ENCODE peak calls at places on chromosomes 6 and 20, in seven cellular contexts. B is progenitor cell of endocrine pancreas, I is nephron progenitor cell, N is GM13977, O is mucosa of descending colon, V is endothelial cell, M is left ventricle myocardium inferior. G is an unnamed sample.

GRCh38 chr6:49151461-49151860 is 311.6 kb downstream of the MMUT start:
- DNase-seq in B (no peak), I (no peak), N (no peak), O (no peak), V (no peak), M (no peak), G (no peak)

GRCh38 chr6:105759015-105759414 is 327.1 kb upstream of the PRDM1 start:
- DNase-seq in B (no peak), I (no peak), N (no peak), O (no peak), V (no peak), M (no peak), G (no peak)

GRCh38 chr6:134631398-134631924 is 313.5 kb upstream of the SGK1 start:
- DNase-seq in B (no peak), I (no peak), N (no peak), O (no peak), V (no peak), M (no peak), G (no peak)

GRCh38 chr20:40431611-40432010 is 257.4 kb downstream of the MAFB start:
- DNase-seq in B (no peak), I (no peak), N (no peak), O (no peak), V (no peak), M (no peak), G (no peak)

GRCh38 chr6:161168281-161168891 is 105.5 kb downstream of the AGPAT4 start:
- DNase-seq in B (no peak), I (no peak), N (no peak), O (peak), V (no peak), M (no peak), G (no peak)

GRCh38 chr6:15420959-15421438 is 175.1 kb downstream of the JARID2 start:
- DNase-seq in B (no peak), I (no peak), N (peak), O (no peak), V (no peak), M (no peak), G (no peak)

GRCh38 chr20:16263582-16263981 is 309.7 kb downstream of the KIF16B start:
- DNase-seq in B (no peak), I (no peak), N (no peak), O (no peak), V (peak), M (no peak), G (no peak)

GRCh38 chr20:46359233-46359751 is 47.1 kb downstream of the ELMO2 start:
- DNase-seq in B (no peak), I (no peak), N (peak), O (no peak), V (no peak), M (no peak), G (no peak)

GRCh38 chr6:35663001-35663400 is 25.7 kb downstream of the FKBP5 start:
- DNase-seq in B (no peak), I (no peak), N (no peak), O (no peak), V (no peak), M (no peak), G (no peak)

GRCh38 chr6:134938896-134939295 is 11.0 kb downstream of the ALDH8A1 start:
- DNase-seq in B (no peak), I (no peak), N (peak), O (no peak), V (no peak), M (no peak), G (no peak)

GRCh38 chr6:1384549-1385128 is 4.7 kb upstream of the FOXF2 start:
- DNase-seq in B (no peak), I (peak), N (peak), O (no peak), V (no peak), M (no peak), G (no peak)

GRCh38 chr6:27136077-27136644 is 111.3 kb upstream of the PRSS16 start:
- DNase-seq in B (no peak), I (no peak), N (no peak), O (no peak), V (no peak), M (no peak), G (no peak)

GRCh38 chr20:22720206-22720605 is 135.8 kb upstream of the FOXA2 start:
- DNase-seq in B (no peak), I (no peak), N (no peak), O (no peak), V (no peak), M (no peak), G (no peak)

GRCh38 chr6:111418971-111419693 is 63.9 kb downstream of the REV3L start:
- DNase-seq in B (no peak), I (no peak), N (no peak), O (no peak), V (no peak), M (no peak), G (no peak)

GRCh38 chr6:43828711-43829110 is 58.7 kb downstream of the VEGFA start:
- DNase-seq in B (no peak), I (no peak), N (peak), O (no peak), V (no peak), M (no peak), G (no peak)

GRCh38 chr20:49768204-49769124 is 44.2 kb upstream of the SLC9A8 start:
- DNase-seq in B (no peak), I (no peak), N (no peak), O (no peak), V (no peak), M (no peak), G (no peak)

GRCh38 chr6:111481836-111482235 is 1.2 kb downstream of the REV3L start:
- DNase-seq in B (no peak), I (no peak), N (no peak), O (no peak), V (no peak), M (no peak), G (no peak)

GRCh38 chr6:98601697-98602096 is 232.7 kb upstream of the POU3F2 start:
- DNase-seq in B (no peak), I (no peak), N (no peak), O (no peak), V (no peak), M (no peak), G (no peak)

GRCh38 chr6:132811276-132811675 is 3.1 kb upstream of the RPS12 start:
- DNase-seq in B (no peak), I (no peak), N (no peak), O (no peak), V (no peak), M (no peak), G (no peak)

GRCh38 chr6:64220776-64221175 is 585.2 kb downstream of the PHF3 start:
- DNase-seq in B (no peak), I (no peak), N (no peak), O (no peak), V (no peak), M (no peak), G (no peak)

GRCh38 chr6:13299403-13299821 is 28.9 kb downstream of the TBC1D7 start:
- DNase-seq in B (no peak), I (no peak), N (no peak), O (no peak), V (no peak), M (no peak), G (no peak)

GRCh38 chr20:62141397-62142251 is 1.6 kb downstream of the PSMA7 start:
- DNase-seq in B (no peak), I (no peak), N (no peak), O (peak), V (no peak), M (no peak), G (no peak)

GRCh38 chr6:12890171-12890790 is 173.7 kb downstream of the PHACTR1 start:
- DNase-seq in B (no peak), I (peak), N (no peak), O (peak), V (peak), M (no peak), G (no peak)

GRCh38 chr6:12012231-12012565 is at the start of gene HIVEP1:
- DNase-seq in B (peak), I (peak), N (peak), O (peak), V (peak), M (peak), G (peak)

GRCh38 chr6:90846824-90847223 is 260.0 kb upstream of the MAP3K7 start:
- DNase-seq in B (no peak), I (no peak), N (no peak), O (no peak), V (no peak), M (no peak), G (no peak)

GRCh38 chr6:46010270-46010669 is 5.4 kb downstream of the CLIC5 start:
- DNase-seq in B (no peak), I (no peak), N (no peak), O (no peak), V (no peak), M (no peak), G (no peak)

GRCh38 chr6:160789263-160790027 is 87.4 kb downstream of the PLG start:
- DNase-seq in B (no peak), I (no peak), N (no peak), O (no peak), V (no peak), M (no peak), G (no peak)

GRCh38 chr6:44966449-44967091 is 361.6 kb upstream of the RUNX2 start:
- DNase-seq in B (no peak), I (no peak), N (no peak), O (no peak), V (no peak), M (no peak), G (no peak)

GRCh38 chr6:36197739-36198221 is 1.2 kb downstream of the BRPF3 start:
- DNase-seq in B (no peak), I (no peak), N (no peak), O (no peak), V (no peak), M (no peak), G (peak)

GRCh38 chr6:74573613-74574012 is 632.2 kb downstream of the COL12A1 start:
- DNase-seq in B (no peak), I (no peak), N (no peak), O (no peak), V (no peak), M (no peak), G (no peak)

GRCh38 chr6:69349776-69350175 is 447.0 kb downstream of the LMBRD1 start:
- DNase-seq in B (no peak), I (no peak), N (no peak), O (no peak), V (no peak), M (peak), G (no peak)

GRCh38 chr20:46642265-46642942 is 8.9 kb downstream of the SLC13A3 start:
- DNase-seq in B (no peak), I (no peak), N (no peak), O (no peak), V (no peak), M (no peak), G (no peak)

GRCh38 chr6:26571592-26572296 is 25.0 kb upstream of the ABT1 start:
- DNase-seq in B (no peak), I (peak), N (peak), O (peak), V (peak), M (peak), G (peak)

GRCh38 chr20:50403565-50404418 is 106.4 kb upstream of the PTPN1 start:
- DNase-seq in B (no peak), I (no peak), N (no peak), O (no peak), V (no peak), M (no peak), G (no peak)

GRCh38 chr6:169933251-169933821 is 181.9 kb downstream of the ERMARD start:
- DNase-seq in B (no peak), I (no peak), N (no peak), O (peak), V (no peak), M (no peak), G (no peak)

GRCh38 chr6:153183925-153184324 is 52.8 kb upstream of the RGS17 start:
- DNase-seq in B (no peak), I (no peak), N (no peak), O (no peak), V (no peak), M (no peak), G (no peak)

GRCh38 chr6:872570-873125 is 179.7 kb upstream of the EXOC2 start:
- DNase-seq in B (no peak), I (no peak), N (no peak), O (peak), V (no peak), M (no peak), G (no peak)

DNA sequence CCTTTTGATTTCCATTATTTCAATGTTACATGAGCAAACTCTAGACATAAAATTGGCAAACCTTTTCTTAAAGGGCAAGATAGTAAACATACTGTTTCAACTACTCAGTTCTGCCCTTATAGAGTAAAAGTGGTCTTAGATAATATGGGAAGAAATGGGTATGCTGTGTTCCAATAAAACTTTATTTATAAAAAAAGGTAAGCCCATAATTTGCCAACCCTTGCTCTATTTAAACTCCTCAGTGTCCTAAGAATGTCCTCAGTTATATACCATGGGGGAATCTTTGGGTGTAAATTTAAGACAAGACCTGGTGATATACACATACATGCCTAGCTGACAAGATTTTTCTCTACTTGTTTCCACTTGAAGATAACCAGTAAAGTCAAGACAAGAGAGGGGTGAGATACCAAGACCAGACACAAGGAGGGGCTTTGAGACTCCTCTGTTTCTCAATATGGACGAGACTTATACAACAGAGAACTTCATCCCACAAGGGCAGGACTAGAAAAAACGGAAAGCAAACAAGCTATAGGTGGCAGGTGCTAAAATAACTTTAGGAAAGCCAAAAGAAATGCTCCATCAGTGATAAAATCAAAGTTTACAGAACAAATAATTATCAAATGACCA is 10.5 kb downstream of the SNX3 start:
- DNase-seq in B (no peak), I (no peak), N (no peak), O (no peak), V (no peak), M (no peak), G (no peak)
- TF ChIP-seq CTCF in B (peak), I (peak), N (peak), O (no peak), V (peak), M (no peak), G (no peak)

GRCh38 chr20:19815553-19815991 is 57.5 kb downstream of the RIN2 start:
- DNase-seq in B (no peak), I (peak), N (no peak), O (no peak), V (no peak), M (no peak), G (no peak)
- TF ChIP-seq CTCF in B (no peak), I (no peak), N (no peak), O (no peak), V (no peak), M (peak), G (no peak)

GRCh38 chr6:38174806-38175495 is 355.4 kb downstream of the ZFAND3 start:
- DNase-seq in B (no peak), I (no peak), N (no peak), O (no peak), V (no peak), M (no peak), G (no peak)
- TF ChIP-seq CTCF in B (no peak), I (no peak), N (no peak), O (no peak), V (no peak), M (no peak), G (no peak)

GRCh38 chr6:112781236-112781635 is 434.1 kb downstream of the RFPL4B start:
- DNase-seq in B (no peak), I (peak), N (no peak), O (no peak), V (peak), M (no peak), G (no peak)
- TF ChIP-seq CTCF in B (no peak), I (no peak), N (peak), O (no peak), V (no peak), M (no peak), G (no peak)

G was measured in spleen.